ENCODE peak calls at places on chromosomes 13 and 19, in five cellular contexts. T, K, H, X and Y are unnamed samples.

GRCh38 chr19:42497492-42498226 is 30.6 kb downstream of the CEACAM1 start:
- DNase-seq in X (no peak), K (no peak), T (no peak), H (no peak), Y (peak)

GRCh38 chr13:47337781-47338507 is 441.1 kb upstream of the HTR2A start:
- DNase-seq in X (no peak), T (no peak), K (no peak), H (peak), Y (no peak)

GRCh38 chr13:50529154-50529882 is 314.2 kb downstream of the DLEU7 start:
- DNase-seq in T (peak), X (no peak), H (no peak), K (peak), Y (no peak)

GRCh38 chr13:50521750-50522149 is 321.7 kb downstream of the DLEU7 start:
- DNase-seq in H (no peak), X (no peak), K (no peak), T (no peak), Y (no peak)

GRCh38 chr19:17515408-17516149 is 4.1 kb downstream of the PGLS start:
- DNase-seq in X (no peak), H (no peak), T (no peak), K (no peak), Y (no peak)

GRCh38 chr19:56751078-56751489 is 79.5 kb upstream of the ZNF835 start:
- DNase-seq in T (no peak), H (no peak), X (no peak), K (no peak), Y (no peak)

GRCh38 chr13:113927661-113928581 is 46.0 kb downstream of the C13orf46 start:
- DNase-seq in X (no peak), H (no peak), K (no peak), T (no peak), Y (no peak)

GRCh38 chr19:42291437-42291815 is 10.5 kb upstream of the PRR19 start:
- DNase-seq in K (no peak), H (peak), X (no peak), T (no peak), Y (no peak)

GRCh38 chr13:31067416-31068118 is 94.1 kb downstream of the HSPH1 start:
- DNase-seq in H (no peak), X (no peak), K (no peak), T (no peak), Y (no peak)

GRCh38 chr19:28633223-28634030 is 579.5 kb downstream of the UQCRFS1 start:
- DNase-seq in X (peak), K (no peak), H (peak), T (peak), Y (peak)

GRCh38 chr13:23380534-23380933 is 53.0 kb downstream of the SACS start:
- DNase-seq in T (no peak), H (no peak), K (no peak), X (no peak), Y (no peak)

GRCh38 chr19:14544977-14545715 is 15.8 kb downstream of the TECR start:
- DNase-seq in K (no peak), T (no peak), H (no peak), X (no peak), Y (peak)

GRCh38 chr13:43757266-43757665 is 29.5 kb downstream of the ENOX1 start:
- DNase-seq in T (no peak), H (no peak), K (no peak), X (no peak), Y (no peak)

GRCh38 chr19:49555600-49556411 is 24.6 kb downstream of the NOSIP start:
- DNase-seq in K (no peak), T (peak), H (peak), X (peak), Y (no peak)

GRCh38 chr13:39037410-39037879 is 444 bp downstream of the PROSER1 start:
- DNase-seq in K (no peak), X (no peak), H (no peak), T (no peak), Y (no peak)

GRCh38 chr19:48560095-48560530 is 8.1 kb downstream of the SULT2B1 start:
- DNase-seq in T (peak), X (no peak), H (peak), K (no peak), Y (no peak)

GRCh38 chr19:45667620-45668341 is at the start of gene GIPR:
- DNase-seq in K (no peak), T (peak), H (peak), X (peak), Y (peak)

GRCh38 chr19:2087621-2088100 is 8.5 kb downstream of the MOB3A start:
- DNase-seq in H (no peak), K (no peak), T (peak), X (peak), Y (no peak)